ENCODE peak calls at places on chromosomes 2 and 18, in eight cellular contexts. X is GM13977, O is SW480, L is T-helper 1 cell, G is activated T-cell treated with anti-CD3 and anti-CD28 coated beads for 1 hour, W is EL, K is PC-9, F is GM18507. J is an unnamed sample.

GRCh38 chr2:128442053-128442751 is 123.5 kb upstream of the HS6ST1 start:
- DNase-seq in X (no peak), O (no peak), L (no peak), G (no peak), W (no peak), K (no peak), F (no peak), J (no peak)

GRCh38 chr2:113219889-113220641 is 46.3 kb downstream of the PSD4 start:
- DNase-seq in X (no peak), O (peak; percentile 89), L (no peak), G (no peak), W (peak; percentile 62), K (peak; percentile 17), F (no peak), J (no peak)

GRCh38 chr2:134177351-134177931 is 76.4 kb upstream of the MGAT5 start:
- DNase-seq in X (no peak), O (no peak), L (no peak), G (no peak), W (peak; percentile 27), K (no peak), F (no peak), J (no peak)

GRCh38 chr2:201797175-201797840 is 9.0 kb upstream of the CDK15 start:
- DNase-seq in X (no peak), O (no peak), L (no peak), G (no peak), W (peak; percentile 66), K (no peak), F (no peak), J (no peak)

GRCh38 chr2:163441603-163442002 is 294.2 kb downstream of the FIGN start:
- DNase-seq in X (no peak), O (no peak), L (no peak), G (no peak), W (no peak), K (no peak), F (no peak), J (no peak)

GRCh38 chr18:69455120-69455519 is 54.4 kb downstream of the DOK6 start:
- DNase-seq in X (no peak), O (no peak), L (no peak), G (no peak), W (no peak), K (no peak), F (no peak), J (no peak)

GRCh38 chr2:10305254-10305635 is 2.5 kb downstream of the HPCAL1 start:
- DNase-seq in X (no peak), O (no peak), L (no peak), G (no peak), W (no peak), K (peak; percentile 34), F (no peak), J (peak; percentile 68)

GRCh38 chr2:218267259-218267658 is 2.7 kb downstream of the AAMP start:
- DNase-seq in X (no peak), O (no peak), L (no peak), G (no peak), W (no peak), K (no peak), F (no peak), J (no peak)

GRCh38 chr18:74963820-74964446 is 245.0 kb downstream of the PTGR3 start:
- DNase-seq in X (peak; percentile 23), O (peak; percentile 9), L (no peak), G (no peak), W (peak; percentile 54), K (peak; percentile 7), F (no peak), J (no peak)

GRCh38 chr2:13550832-13551231 is 834.1 kb downstream of the TRIB2 start:
- DNase-seq in X (no peak), O (no peak), L (no peak), G (no peak), W (no peak), K (no peak), F (no peak), J (no peak)

GRCh38 chr18:56019908-56020307 is 431.9 kb upstream of the TCF4 start:
- DNase-seq in X (no peak), O (no peak), L (no peak), G (no peak), W (no peak), K (no peak), F (no peak), J (no peak)

GRCh38 chr18:55841314-55841713 is 253.3 kb upstream of the TCF4 start:
- DNase-seq in X (no peak), O (no peak), L (no peak), G (no peak), W (peak; percentile 38), K (no peak), F (no peak), J (no peak)

GRCh38 chr2:229416116-229416694 is 145.1 kb upstream of the PID1 start:
- DNase-seq in X (no peak), O (no peak), L (no peak), G (no peak), W (peak; percentile 73), K (no peak), F (no peak), J (no peak)

GRCh38 chr2:26274058-26274613 is 29.4 kb downstream of the HADHB start:
- DNase-seq in X (no peak), O (no peak), L (no peak), G (no peak), W (peak; percentile 83), K (peak; percentile 25), F (no peak), J (no peak)

J was measured in stimulated activated naive CD8-positive, alpha-beta T cell treated with anti-CD3 and anti-CD28 coated beads, Interleukin-15, Interleukin-2, amounts not matched to agents 100 U/mL and 50 U/mL, for 24 hours.